ENCODE peak calls at places on chromosomes 6 and 20, in five cellular contexts. B is WERI-Rb-1, L is PC-9, W is neural crest cell, A is GM12865. U is an unnamed sample.

GRCh38 chr6:130693944-130694343 is 133.3 kb upstream of the SMLR1 start:
- DNase-seq in B (no peak), L (no peak), W (no peak), A (no peak), U (no peak)

GRCh38 chr6:12230523-12230922 is 59.6 kb upstream of the EDN1 start:
- DNase-seq in B (no peak), L (no peak), W (no peak), A (no peak), U (no peak)

GRCh38 chr6:44189257-44189656 is 27.5 kb upstream of the MYMX start:
- DNase-seq in B (no peak), L (no peak), W (no peak), A (no peak), U (no peak)

GRCh38 chr20:62400541-62400940 is 6.5 kb downstream of the CABLES2 start:
- DNase-seq in B (no peak), L (no peak), W (no peak), A (no peak), U (no peak)

GRCh38 chr6:27518881-27519795 is 46.2 kb upstream of the ZNF184 start:
- DNase-seq in B (peak), L (peak), W (peak), A (peak), U (peak)

GRCh38 chr6:50264995-50265571 is 215.4 kb upstream of the DEFB112 start:
- DNase-seq in B (peak), L (no peak), W (no peak), A (no peak), U (no peak)

GRCh38 chr20:31881945-31882344 is 11.5 kb downstream of the TTLL9 start:
- DNase-seq in B (no peak), L (no peak), W (no peak), A (no peak), U (no peak)

GRCh38 chr6:128719786-128720185 is 163.2 kb upstream of the LAMA2 start:
- DNase-seq in B (no peak), L (no peak), W (no peak), A (no peak), U (no peak)

GRCh38 chr6:150417899-150418824 is 49.4 kb downstream of the IYD start:
- DNase-seq in B (peak), L (no peak), W (no peak), A (peak), U (peak)

GRCh38 chr6:150420428-150420827 is 51.6 kb downstream of the IYD start:
- DNase-seq in B (no peak), L (no peak), W (no peak), A (no peak), U (no peak)

GRCh38 chr6:150417247-150417646 is 48.4 kb downstream of the IYD start:
- DNase-seq in B (no peak), L (no peak), W (no peak), A (no peak), U (no peak)

GRCh38 chr6:150420926-150421325 is 52.1 kb downstream of the IYD start:
- DNase-seq in B (no peak), L (no peak), W (no peak), A (no peak), U (no peak)

DNA sequence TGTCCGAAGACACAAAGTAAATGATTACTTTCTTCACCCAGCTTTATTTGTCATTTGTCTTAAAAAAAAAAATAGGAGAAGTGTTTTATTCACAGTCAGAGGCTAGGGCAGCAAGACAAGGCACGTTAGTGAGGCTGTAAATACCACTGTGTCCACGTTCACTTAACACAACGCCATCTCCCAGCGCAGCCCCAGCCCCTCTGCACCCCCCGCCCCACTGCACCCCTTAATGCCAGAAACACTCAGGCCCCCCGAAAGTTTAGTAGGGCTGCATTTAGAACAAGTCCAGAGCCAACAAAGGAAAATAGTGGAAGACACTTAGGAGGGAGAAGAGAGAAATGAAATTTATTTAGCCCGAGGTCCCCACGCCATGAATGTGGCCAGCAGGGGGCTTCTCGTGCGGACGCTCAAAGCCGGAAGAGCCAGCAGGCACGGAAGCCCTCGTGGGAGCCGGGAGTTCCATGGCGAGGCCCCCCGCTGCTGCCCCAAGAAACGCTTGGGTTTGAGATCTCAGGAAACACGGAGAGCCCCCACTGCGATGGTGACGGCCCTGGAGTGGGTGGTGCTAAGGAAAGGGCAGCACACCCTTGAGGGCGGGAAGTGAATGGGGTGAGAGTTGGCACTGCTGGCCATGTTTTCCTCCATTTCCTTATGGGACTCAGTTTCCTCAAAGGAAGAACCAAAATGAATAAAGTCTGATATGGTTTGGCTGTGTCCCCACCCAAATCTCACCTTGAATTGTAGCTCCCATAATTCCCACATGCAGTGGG is 50.2 kb downstream of the IYD start:
- DNase-seq in B (peak), L (no peak), W (peak), A (peak), U (peak)
- TF ChIP-seq CTCF in B (peak), L (peak), W (peak), A (peak), U (peak)

DNA sequence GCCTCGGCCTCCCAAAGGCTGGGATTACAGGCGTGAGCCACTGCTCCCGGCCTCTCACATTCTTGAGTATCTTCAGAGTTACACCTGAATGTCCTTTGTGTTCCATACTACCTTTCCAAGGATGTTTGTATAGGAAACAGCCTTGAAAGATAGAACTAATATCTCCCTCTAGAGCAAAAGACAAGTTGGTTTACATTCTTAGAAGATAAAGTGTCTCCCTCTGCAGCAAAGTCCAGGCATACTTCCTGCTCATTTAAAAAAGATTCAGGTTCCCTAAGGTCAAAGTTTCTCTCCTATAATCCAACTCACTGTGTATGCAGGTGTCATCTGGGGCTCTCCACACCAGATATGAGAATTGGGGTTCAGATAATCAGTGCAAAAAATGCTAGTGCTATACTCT is 224.4 kb downstream of the TPBG start:
- DNase-seq in B (no peak), L (no peak), W (no peak), A (no peak), U (no peak)
- TF ChIP-seq CTCF in B (no peak), L (no peak), W (no peak), A (no peak), U (no peak)

DNA sequence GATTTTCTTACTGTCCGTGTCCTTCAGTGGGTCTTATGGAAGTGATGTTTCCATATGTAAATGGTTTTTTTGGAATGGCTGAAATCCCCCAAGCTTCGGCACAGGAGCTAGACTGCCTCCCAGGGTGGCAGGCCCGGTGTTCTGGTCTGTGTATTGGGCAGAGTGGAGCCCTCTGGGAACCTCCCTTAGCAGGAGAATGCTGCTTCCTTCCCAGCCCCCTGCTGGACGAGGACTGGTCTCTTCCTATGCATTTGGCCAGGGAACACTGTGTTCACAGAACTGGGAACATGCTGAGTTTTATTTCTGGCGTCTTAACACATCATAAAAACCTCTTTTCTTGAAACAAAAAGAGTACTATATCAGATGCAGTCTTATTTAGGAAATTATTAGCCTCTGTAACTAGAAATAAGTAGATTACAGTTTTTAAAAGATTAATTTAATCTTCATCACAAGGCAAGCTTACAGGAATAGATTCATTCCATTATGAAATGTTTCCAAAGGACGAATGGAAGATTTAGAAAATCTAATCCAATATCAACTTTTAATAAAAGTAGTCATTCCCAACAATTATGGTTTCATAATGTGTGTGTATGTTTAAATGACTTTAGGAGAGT is 56.6 kb downstream of the SYTL3 start:
- DNase-seq in B (peak), L (no peak), W (peak), A (no peak), U (no peak)
- TF ChIP-seq CTCF in B (peak), L (peak), W (peak), A (peak), U (no peak)

DNA sequence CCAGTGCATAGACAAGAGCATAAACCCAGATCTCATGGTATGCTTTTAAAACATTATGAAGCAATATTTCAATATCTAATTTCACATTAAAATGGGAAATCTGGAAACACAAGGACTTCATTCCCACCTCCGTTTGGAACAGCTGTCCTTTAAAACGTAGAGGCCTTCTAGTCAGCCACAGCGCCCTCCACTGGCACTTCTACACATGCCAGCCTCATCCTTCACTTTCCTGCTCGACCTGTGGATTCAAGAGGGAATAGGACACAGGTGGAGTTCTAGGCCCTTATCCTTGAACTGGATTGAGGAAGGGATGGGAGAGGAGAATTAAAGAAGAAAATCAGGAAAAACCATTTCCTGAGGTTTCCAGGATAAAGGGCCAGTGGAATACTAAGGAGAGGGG is 85.6 kb downstream of the LYRM4 start:
- DNase-seq in B (peak), L (no peak), W (peak), A (peak), U (no peak)
- TF ChIP-seq CTCF in B (peak), L (no peak), W (peak), A (peak), U (peak)

DNA sequence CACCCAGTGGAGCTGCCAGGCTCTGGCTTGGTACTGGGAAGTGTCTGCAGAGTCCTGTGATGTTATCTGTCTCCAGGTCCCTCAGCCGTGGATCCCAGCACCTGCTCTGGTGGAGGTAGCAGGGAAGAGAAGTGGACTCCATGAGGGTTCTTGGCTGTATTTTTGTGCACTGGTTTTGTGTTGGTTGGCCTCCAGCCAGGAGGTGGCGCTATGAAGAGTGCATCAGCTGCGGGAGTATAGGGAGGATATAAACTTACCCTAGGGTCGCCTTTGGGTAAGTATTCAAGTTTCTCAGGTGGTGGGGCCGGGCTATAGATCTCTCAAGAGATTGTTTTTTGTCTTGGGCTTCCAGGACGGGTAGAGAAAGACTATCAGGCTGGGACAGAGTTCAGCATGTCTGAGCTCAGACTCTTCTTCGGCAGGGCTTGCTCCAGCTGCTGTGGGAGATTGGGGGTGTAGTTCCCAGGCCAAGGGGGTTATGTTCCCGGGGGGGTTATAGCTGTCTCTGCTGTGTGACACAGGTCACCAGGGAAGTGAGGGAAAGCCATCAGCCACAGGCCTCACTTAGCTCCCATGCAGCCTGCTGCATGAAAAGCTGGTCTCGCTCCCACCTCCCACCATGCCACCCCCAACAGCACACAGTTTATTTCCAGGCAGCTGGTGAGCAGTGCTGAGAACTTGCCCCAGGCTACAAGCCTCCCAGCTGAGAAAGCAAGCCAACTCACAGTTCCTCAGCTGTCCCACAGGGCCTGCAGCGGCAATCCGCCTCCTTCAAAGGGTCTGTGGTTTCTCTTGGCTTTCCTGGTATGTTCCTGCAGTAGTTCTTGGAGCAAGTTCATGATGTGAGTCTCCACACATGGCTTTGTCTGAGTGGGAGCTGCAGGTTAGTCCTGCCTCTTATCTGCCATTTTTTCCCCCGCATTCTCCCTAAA is 115.7 kb downstream of the AIG1 start:
- DNase-seq in B (no peak), L (peak), W (no peak), A (no peak), U (no peak)
- TF ChIP-seq CTCF in B (peak), L (no peak), W (no peak), A (no peak), U (no peak)

DNA sequence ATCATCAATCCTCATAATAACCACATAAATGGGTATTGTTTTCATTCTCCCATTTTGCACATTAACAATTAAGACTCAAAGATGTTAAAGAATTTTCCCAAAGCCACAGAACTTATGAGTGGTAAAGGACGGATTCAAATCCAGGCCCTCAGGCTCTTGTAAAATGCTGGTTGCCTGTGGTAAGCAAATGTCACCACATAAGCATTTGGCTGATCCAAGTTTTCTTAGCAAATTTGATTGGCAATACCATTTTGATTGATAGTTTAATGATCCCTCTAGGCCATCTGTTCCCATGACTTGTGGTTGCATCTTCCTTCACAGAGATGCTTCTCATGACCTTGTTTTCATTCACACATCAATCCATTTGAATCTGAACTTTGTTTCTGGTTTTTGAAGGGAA is 252.0 kb upstream of the RIN2 start:
- DNase-seq in B (no peak), L (no peak), W (no peak), A (no peak), U (no peak)
- TF ChIP-seq CTCF in B (no peak), L (no peak), W (no peak), A (no peak), U (no peak)

GRCh38 chr20:48407710-48408109 is 420.1 kb downstream of the PREX1 start:
- DNase-seq in B (no peak), L (no peak), W (no peak), A (no peak), U (no peak)

GRCh38 chr20:48406462-48407235 is 421.1 kb downstream of the PREX1 start:
- DNase-seq in B (no peak), L (no peak), W (no peak), A (peak), U (no peak)

GRCh38 chr20:48405909-48406308 is 421.9 kb downstream of the PREX1 start:
- DNase-seq in B (no peak), L (no peak), W (no peak), A (no peak), U (no peak)

GRCh38 chr20:48403362-48403761 is 424.4 kb downstream of the PREX1 start:
- DNase-seq in B (no peak), L (no peak), W (no peak), A (no peak), U (no peak)

DNA sequence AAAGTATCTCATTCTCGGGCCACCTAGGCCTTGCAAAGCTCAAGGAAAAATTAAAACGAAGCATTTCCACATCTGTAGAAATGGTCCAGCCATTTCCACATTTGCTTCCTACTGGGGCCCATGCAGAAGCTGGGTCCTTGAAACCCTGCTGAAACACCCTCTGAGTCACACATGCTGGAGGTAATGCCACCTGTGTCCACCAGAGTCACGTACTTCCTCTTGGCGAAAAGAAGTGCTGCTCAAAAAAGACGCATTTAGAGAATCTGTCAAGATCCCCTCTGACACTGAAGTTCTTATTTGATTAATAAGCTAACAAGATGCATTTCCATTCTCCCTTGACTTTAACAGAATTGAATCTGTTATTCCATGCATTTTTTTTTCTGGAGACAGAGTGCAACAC is 423.2 kb downstream of the PREX1 start:
- DNase-seq in B (no peak), L (peak), W (no peak), A (peak), U (peak)
- TF ChIP-seq CTCF in B (peak), L (peak), W (peak), A (peak), U (peak)

U was measured in GM13977.